ENCODE peak calls at places on chromosome 5, in six cellular contexts. One of them, this sample, is unnamed.

GRCh38 chr5:126579716-126580115 is 15.3 kb downstream of the ALDH7A1 start:
- DNase-seq in kidney glomerular epithelial cell: no peak
- DNase-seq in foreskin fibroblast: no peak
- DNase-seq in psoas muscle: no peak
- DNase-seq in activated CD4-positive, alpha-beta T cell treated with anti-CD3 and anti-CD28 coated beads, Interleukin-2, amount 10 ng/mL, durations not matched to agents 7 days and 5 days: no peak
- DNase-seq in AG08396: no peak
- DNase-seq in this sample: no peak

GRCh38 chr5:135179308-135179980 is 145.4 kb upstream of the PITX1 start:
- DNase-seq in kidney glomerular epithelial cell: no peak
- DNase-seq in foreskin fibroblast: no peak
- DNase-seq in psoas muscle: no peak
- DNase-seq in activated CD4-positive, alpha-beta T cell treated with anti-CD3 and anti-CD28 coated beads, Interleukin-2, amount 10 ng/mL, durations not matched to agents 7 days and 5 days: no peak
- DNase-seq in AG08396: no peak
- DNase-seq in this sample: no peak

GRCh38 chr5:36528588-36528987 is 77.8 kb upstream of the SLC1A3 start:
- DNase-seq in kidney glomerular epithelial cell: no peak
- DNase-seq in foreskin fibroblast: no peak
- DNase-seq in psoas muscle: peak
- DNase-seq in activated CD4-positive, alpha-beta T cell treated with anti-CD3 and anti-CD28 coated beads, Interleukin-2, amount 10 ng/mL, durations not matched to agents 7 days and 5 days: no peak
- DNase-seq in AG08396: no peak
- DNase-seq in this sample: no peak

GRCh38 chr5:60522299-60522915 is 177.6 kb downstream of the DEPDC1B start:
- DNase-seq in kidney glomerular epithelial cell: no peak
- DNase-seq in foreskin fibroblast: peak
- DNase-seq in psoas muscle: no peak
- DNase-seq in activated CD4-positive, alpha-beta T cell treated with anti-CD3 and anti-CD28 coated beads, Interleukin-2, amount 10 ng/mL, durations not matched to agents 7 days and 5 days: no peak
- DNase-seq in AG08396: peak
- DNase-seq in this sample: no peak

GRCh38 chr5:37417347-37417746 is 38.2 kb downstream of the WDR70 start:
- DNase-seq in kidney glomerular epithelial cell: no peak
- DNase-seq in foreskin fibroblast: no peak
- DNase-seq in psoas muscle: no peak
- DNase-seq in activated CD4-positive, alpha-beta T cell treated with anti-CD3 and anti-CD28 coated beads, Interleukin-2, amount 10 ng/mL, durations not matched to agents 7 days and 5 days: no peak
- DNase-seq in AG08396: no peak
- DNase-seq in this sample: no peak

GRCh38 chr5:53170748-53171349 is 61.3 kb upstream of the MOCS2 start:
- DNase-seq in kidney glomerular epithelial cell: peak
- DNase-seq in foreskin fibroblast: peak
- DNase-seq in psoas muscle: no peak
- DNase-seq in activated CD4-positive, alpha-beta T cell treated with anti-CD3 and anti-CD28 coated beads, Interleukin-2, amount 10 ng/mL, durations not matched to agents 7 days and 5 days: peak
- DNase-seq in AG08396: peak
- DNase-seq in this sample: peak

GRCh38 chr5:143168877-143169810 is 234.3 kb downstream of the NR3C1 start:
- DNase-seq in kidney glomerular epithelial cell: no peak
- DNase-seq in foreskin fibroblast: no peak
- DNase-seq in psoas muscle: no peak
- DNase-seq in activated CD4-positive, alpha-beta T cell treated with anti-CD3 and anti-CD28 coated beads, Interleukin-2, amount 10 ng/mL, durations not matched to agents 7 days and 5 days: no peak
- DNase-seq in AG08396: no peak
- DNase-seq in this sample: no peak

GRCh38 chr5:58620336-58620735 is 37.5 kb downstream of the RAB3C start:
- DNase-seq in kidney glomerular epithelial cell: no peak
- DNase-seq in foreskin fibroblast: no peak
- DNase-seq in psoas muscle: no peak
- DNase-seq in activated CD4-positive, alpha-beta T cell treated with anti-CD3 and anti-CD28 coated beads, Interleukin-2, amount 10 ng/mL, durations not matched to agents 7 days and 5 days: no peak
- DNase-seq in AG08396: no peak
- DNase-seq in this sample: no peak

GRCh38 chr5:97209343-97209742 is 26.3 kb upstream of the RIOK2 start:
- DNase-seq in kidney glomerular epithelial cell: no peak
- DNase-seq in foreskin fibroblast: no peak
- DNase-seq in psoas muscle: no peak
- DNase-seq in activated CD4-positive, alpha-beta T cell treated with anti-CD3 and anti-CD28 coated beads, Interleukin-2, amount 10 ng/mL, durations not matched to agents 7 days and 5 days: no peak
- DNase-seq in AG08396: no peak
- DNase-seq in this sample: no peak

GRCh38 chr5:167294861-167295685 is 996.4 kb upstream of the WWC1 start:
- DNase-seq in kidney glomerular epithelial cell: peak
- DNase-seq in foreskin fibroblast: peak
- DNase-seq in psoas muscle: no peak
- DNase-seq in activated CD4-positive, alpha-beta T cell treated with anti-CD3 and anti-CD28 coated beads, Interleukin-2, amount 10 ng/mL, durations not matched to agents 7 days and 5 days: no peak
- DNase-seq in AG08396: peak
- DNase-seq in this sample: peak

GRCh38 chr5:61304611-61305369 is 27.3 kb upstream of the ZSWIM6 start:
- DNase-seq in kidney glomerular epithelial cell: no peak
- DNase-seq in foreskin fibroblast: peak
- DNase-seq in psoas muscle: no peak
- DNase-seq in activated CD4-positive, alpha-beta T cell treated with anti-CD3 and anti-CD28 coated beads, Interleukin-2, amount 10 ng/mL, durations not matched to agents 7 days and 5 days: no peak
- DNase-seq in AG08396: no peak
- DNase-seq in this sample: no peak

GRCh38 chr5:9765421-9765820 is 135.3 kb upstream of the TAS2R1 start:
- DNase-seq in kidney glomerular epithelial cell: no peak
- DNase-seq in foreskin fibroblast: peak
- DNase-seq in psoas muscle: no peak
- DNase-seq in activated CD4-positive, alpha-beta T cell treated with anti-CD3 and anti-CD28 coated beads, Interleukin-2, amount 10 ng/mL, durations not matched to agents 7 days and 5 days: no peak
- DNase-seq in AG08396: peak
- DNase-seq in this sample: no peak

GRCh38 chr5:172571413-172571812 is 69.7 kb upstream of the NEURL1B start:
- DNase-seq in kidney glomerular epithelial cell: no peak
- DNase-seq in foreskin fibroblast: no peak
- DNase-seq in psoas muscle: no peak
- DNase-seq in activated CD4-positive, alpha-beta T cell treated with anti-CD3 and anti-CD28 coated beads, Interleukin-2, amount 10 ng/mL, durations not matched to agents 7 days and 5 days: no peak
- DNase-seq in AG08396: no peak
- DNase-seq in this sample: no peak

GRCh38 chr5:176658007-176658599 is 10.8 kb downstream of the TSPAN17 start:
- DNase-seq in kidney glomerular epithelial cell: peak
- DNase-seq in foreskin fibroblast: peak
- DNase-seq in psoas muscle: peak
- DNase-seq in activated CD4-positive, alpha-beta T cell treated with anti-CD3 and anti-CD28 coated beads, Interleukin-2, amount 10 ng/mL, durations not matched to agents 7 days and 5 days: peak
- DNase-seq in AG08396: peak
- DNase-seq in this sample: peak

GRCh38 chr5:172133359-172134029 is 54.5 kb downstream of the STK10 start:
- DNase-seq in kidney glomerular epithelial cell: peak
- DNase-seq in foreskin fibroblast: peak
- DNase-seq in psoas muscle: no peak
- DNase-seq in activated CD4-positive, alpha-beta T cell treated with anti-CD3 and anti-CD28 coated beads, Interleukin-2, amount 10 ng/mL, durations not matched to agents 7 days and 5 days: no peak
- DNase-seq in AG08396: peak
- DNase-seq in this sample: no peak

GRCh38 chr5:135310328-135310989 is 88.6 kb downstream of the MACROH2A1 start:
- DNase-seq in kidney glomerular epithelial cell: peak
- DNase-seq in foreskin fibroblast: peak
- DNase-seq in psoas muscle: no peak
- DNase-seq in activated CD4-positive, alpha-beta T cell treated with anti-CD3 and anti-CD28 coated beads, Interleukin-2, amount 10 ng/mL, durations not matched to agents 7 days and 5 days: no peak
- DNase-seq in AG08396: peak
- DNase-seq in this sample: no peak

GRCh38 chr5:120615967-120616645 is 152.0 kb downstream of the PRR16 start:
- DNase-seq in kidney glomerular epithelial cell: peak
- DNase-seq in foreskin fibroblast: peak
- DNase-seq in psoas muscle: no peak
- DNase-seq in activated CD4-positive, alpha-beta T cell treated with anti-CD3 and anti-CD28 coated beads, Interleukin-2, amount 10 ng/mL, durations not matched to agents 7 days and 5 days: no peak
- DNase-seq in AG08396: peak
- DNase-seq in this sample: no peak

GRCh38 chr5:2675548-2675947 is 75.9 kb downstream of the IRX2 start:
- DNase-seq in kidney glomerular epithelial cell: no peak
- DNase-seq in foreskin fibroblast: no peak
- DNase-seq in psoas muscle: no peak
- DNase-seq in activated CD4-positive, alpha-beta T cell treated with anti-CD3 and anti-CD28 coated beads, Interleukin-2, amount 10 ng/mL, durations not matched to agents 7 days and 5 days: no peak
- DNase-seq in AG08396: no peak
- DNase-seq in this sample: no peak

GRCh38 chr5:67020231-67020630 is 176.4 kb downstream of the CD180 start:
- DNase-seq in kidney glomerular epithelial cell: no peak
- DNase-seq in foreskin fibroblast: no peak
- DNase-seq in psoas muscle: no peak
- DNase-seq in activated CD4-positive, alpha-beta T cell treated with anti-CD3 and anti-CD28 coated beads, Interleukin-2, amount 10 ng/mL, durations not matched to agents 7 days and 5 days: no peak
- DNase-seq in AG08396: no peak
- DNase-seq in this sample: no peak

GRCh38 chr5:104186100-104186499 is 623.5 kb upstream of the NUDT12 start:
- DNase-seq in kidney glomerular epithelial cell: no peak
- DNase-seq in foreskin fibroblast: no peak
- DNase-seq in psoas muscle: peak
- DNase-seq in activated CD4-positive, alpha-beta T cell treated with anti-CD3 and anti-CD28 coated beads, Interleukin-2, amount 10 ng/mL, durations not matched to agents 7 days and 5 days: no peak
- DNase-seq in AG08396: no peak
- DNase-seq in this sample: no peak

GRCh38 chr5:181259283-181259682 is 1.7 kb downstream of the TRIM52 start:
- DNase-seq in kidney glomerular epithelial cell: no peak
- DNase-seq in foreskin fibroblast: no peak
- DNase-seq in psoas muscle: no peak
- DNase-seq in activated CD4-positive, alpha-beta T cell treated with anti-CD3 and anti-CD28 coated beads, Interleukin-2, amount 10 ng/mL, durations not matched to agents 7 days and 5 days: no peak
- DNase-seq in AG08396: no peak
- DNase-seq in this sample: no peak

GRCh38 chr5:88480766-88481499 is 212.3 kb upstream of the TMEM161B start:
- DNase-seq in kidney glomerular epithelial cell: no peak
- DNase-seq in foreskin fibroblast: no peak
- DNase-seq in psoas muscle: no peak
- DNase-seq in activated CD4-positive, alpha-beta T cell treated with anti-CD3 and anti-CD28 coated beads, Interleukin-2, amount 10 ng/mL, durations not matched to agents 7 days and 5 days: no peak
- DNase-seq in AG08396: no peak
- DNase-seq in this sample: peak

GRCh38 chr5:129120158-129120581 is 25.6 kb downstream of the ISOC1 start:
- DNase-seq in kidney glomerular epithelial cell: no peak
- DNase-seq in foreskin fibroblast: no peak
- DNase-seq in psoas muscle: no peak
- DNase-seq in activated CD4-positive, alpha-beta T cell treated with anti-CD3 and anti-CD28 coated beads, Interleukin-2, amount 10 ng/mL, durations not matched to agents 7 days and 5 days: no peak
- DNase-seq in AG08396: no peak
- DNase-seq in this sample: no peak

This sample was measured in NCI-H1930.